ENCODE peak calls at places on chromosomes 16 and 17, in five cellular contexts. One of them, this sample, is unnamed.
A peak's percentile ranks its signal among the peaks of the same experiment; 100 is the strongest.

GRCh38 chr17:63039899-63040602 is 74.0 kb downstream of the TANC2 start:
- DNase-seq in fibroblast of the conjunctiva: peak; percentile 49
- DNase-seq in C1 segment of cervical spinal cord: peak; percentile 2
- DNase-seq in mammary epithelial cell: peak; percentile 50
- DNase-seq in HS-5: peak; percentile 30
- DNase-seq in this sample: no peak

GRCh38 chr16:54783226-54783625 is 147.4 kb upstream of the IRX5 start:
- DNase-seq in fibroblast of the conjunctiva: no peak
- DNase-seq in C1 segment of cervical spinal cord: no peak
- DNase-seq in mammary epithelial cell: peak; percentile 80
- DNase-seq in HS-5: no peak
- DNase-seq in this sample: no peak

GRCh38 chr17:55607736-55608341 is 96.6 kb upstream of the SMIM36 start:
- DNase-seq in fibroblast of the conjunctiva: peak; percentile 41
- DNase-seq in C1 segment of cervical spinal cord: no peak
- DNase-seq in mammary epithelial cell: no peak
- DNase-seq in HS-5: no peak
- DNase-seq in this sample: no peak

GRCh38 chr16:50440991-50441390 is 72.2 kb upstream of the BRD7 start:
- DNase-seq in fibroblast of the conjunctiva: no peak
- DNase-seq in C1 segment of cervical spinal cord: no peak
- DNase-seq in HS-5: no peak
- DNase-seq in mammary epithelial cell: no peak
- DNase-seq in this sample: no peak

GRCh38 chr17:20127660-20128413 is 118.7 kb downstream of the SPECC1 start:
- DNase-seq in C1 segment of cervical spinal cord: no peak
- DNase-seq in fibroblast of the conjunctiva: no peak
- DNase-seq in mammary epithelial cell: peak; percentile 9
- DNase-seq in HS-5: no peak
- DNase-seq in this sample: peak; percentile 17

GRCh38 chr16:88815227-88815626 is 3.5 kb upstream of the APRT start:
- DNase-seq in mammary epithelial cell: no peak
- DNase-seq in fibroblast of the conjunctiva: no peak
- DNase-seq in C1 segment of cervical spinal cord: no peak
- DNase-seq in HS-5: no peak
- DNase-seq in this sample: no peak

GRCh38 chr16:8962393-8963009 is 1.2 kb downstream of the USP7 start:
- DNase-seq in C1 segment of cervical spinal cord: peak; percentile 13
- DNase-seq in fibroblast of the conjunctiva: no peak
- DNase-seq in mammary epithelial cell: peak; percentile 43
- DNase-seq in HS-5: no peak
- DNase-seq in this sample: no peak

GRCh38 chr17:16889088-16889465 is 82.8 kb downstream of the TNFRSF13B start:
- DNase-seq in fibroblast of the conjunctiva: no peak
- DNase-seq in C1 segment of cervical spinal cord: no peak
- DNase-seq in HS-5: no peak
- DNase-seq in mammary epithelial cell: no peak
- DNase-seq in this sample: no peak

GRCh38 chr17:38735161-38735997 is 5.2 kb downstream of the CISD3 start:
- DNase-seq in C1 segment of cervical spinal cord: peak; percentile 60
- DNase-seq in fibroblast of the conjunctiva: no peak
- DNase-seq in mammary epithelial cell: no peak
- DNase-seq in HS-5: no peak
- DNase-seq in this sample: no peak

GRCh38 chr17:42598905-42599304 is 10.3 kb downstream of the RETREG3 start:
- DNase-seq in fibroblast of the conjunctiva: no peak
- DNase-seq in mammary epithelial cell: no peak
- DNase-seq in C1 segment of cervical spinal cord: no peak
- DNase-seq in HS-5: no peak
- DNase-seq in this sample: no peak

GRCh38 chr16:79008036-79008868 is 592.3 kb downstream of the MAF start:
- DNase-seq in fibroblast of the conjunctiva: no peak
- DNase-seq in HS-5: no peak
- DNase-seq in mammary epithelial cell: no peak
- DNase-seq in C1 segment of cervical spinal cord: no peak
- DNase-seq in this sample: no peak

GRCh38 chr17:46020023-46020735 is 21.1 kb downstream of the STH start:
- DNase-seq in HS-5: no peak
- DNase-seq in fibroblast of the conjunctiva: no peak
- DNase-seq in C1 segment of cervical spinal cord: no peak
- DNase-seq in mammary epithelial cell: no peak
- DNase-seq in this sample: no peak

GRCh38 chr17:8072727-8073461 is 14.6 kb downstream of the ALOX12B start:
- DNase-seq in C1 segment of cervical spinal cord: no peak
- DNase-seq in HS-5: no peak
- DNase-seq in fibroblast of the conjunctiva: no peak
- DNase-seq in mammary epithelial cell: no peak
- DNase-seq in this sample: no peak

GRCh38 chr17:38730526-38731379 is 612 bp downstream of the CISD3 start:
- DNase-seq in fibroblast of the conjunctiva: no peak
- DNase-seq in mammary epithelial cell: peak; percentile 53
- DNase-seq in C1 segment of cervical spinal cord: peak; percentile 53
- DNase-seq in HS-5: no peak
- DNase-seq in this sample: no peak

GRCh38 chr17:2237521-2237921 is 66.1 kb downstream of the SMG6 start:
- DNase-seq in mammary epithelial cell: peak; percentile 24
- DNase-seq in HS-5: no peak
- DNase-seq in C1 segment of cervical spinal cord: no peak
- DNase-seq in fibroblast of the conjunctiva: no peak
- DNase-seq in this sample: no peak